ENCODE peak calls at places on chromosomes 13 and 19, in five cellular contexts. One of them, this sample, is unnamed.

GRCh38 chr13:75869981-75870380 is 233.9 kb downstream of the LMO7 start:
- DNase-seq in endothelial cell: no peak
- DNase-seq in sigmoid colon: no peak
- DNase-seq in CD4-positive, alpha-beta T cell: no peak
- DNase-seq in WERI-Rb-1: no peak
- DNase-seq in this sample: no peak

GRCh38 chr13:93881418-93881817 is 598.1 kb downstream of the DCT start:
- DNase-seq in endothelial cell: no peak
- DNase-seq in sigmoid colon: no peak
- DNase-seq in CD4-positive, alpha-beta T cell: no peak
- DNase-seq in WERI-Rb-1: no peak
- DNase-seq in this sample: no peak

GRCh38 chr19:53772943-53773342 is 51.2 kb downstream of the NLRP12 start:
- DNase-seq in CD4-positive, alpha-beta T cell: peak
- DNase-seq in sigmoid colon: no peak
- DNase-seq in endothelial cell: peak
- DNase-seq in WERI-Rb-1: peak
- DNase-seq in this sample: peak

GRCh38 chr19:3034845-3035541 is 5.9 kb upstream of the TLE2 start:
- DNase-seq in WERI-Rb-1: peak
- DNase-seq in endothelial cell: no peak
- DNase-seq in CD4-positive, alpha-beta T cell: no peak
- DNase-seq in sigmoid colon: peak
- DNase-seq in this sample: peak

GRCh38 chr19:14149011-14149410 is 12.6 kb upstream of the ASF1B start:
- DNase-seq in endothelial cell: no peak
- DNase-seq in WERI-Rb-1: no peak
- DNase-seq in sigmoid colon: no peak
- DNase-seq in CD4-positive, alpha-beta T cell: no peak
- DNase-seq in this sample: no peak

GRCh38 chr19:35109395-35110112 is 6.1 kb upstream of the FXYD3 start:
- DNase-seq in WERI-Rb-1: peak
- DNase-seq in endothelial cell: no peak
- DNase-seq in sigmoid colon: no peak
- DNase-seq in CD4-positive, alpha-beta T cell: no peak
- DNase-seq in this sample: no peak

GRCh38 chr19:5637971-5638370 is 15.1 kb downstream of the SAFB start:
- DNase-seq in WERI-Rb-1: no peak
- DNase-seq in CD4-positive, alpha-beta T cell: no peak
- DNase-seq in sigmoid colon: peak
- DNase-seq in endothelial cell: no peak
- DNase-seq in this sample: no peak

GRCh38 chr19:4556574-4557185 is 2.8 kb downstream of the SEMA6B start:
- DNase-seq in sigmoid colon: no peak
- DNase-seq in endothelial cell: no peak
- DNase-seq in CD4-positive, alpha-beta T cell: no peak
- DNase-seq in WERI-Rb-1: peak
- DNase-seq in this sample: peak

GRCh38 chr13:25292301-25292700 is 5.0 kb upstream of the MTMR6 start:
- DNase-seq in endothelial cell: no peak
- DNase-seq in CD4-positive, alpha-beta T cell: peak
- DNase-seq in WERI-Rb-1: peak
- DNase-seq in sigmoid colon: no peak
- DNase-seq in this sample: no peak

GRCh38 chr13:21095311-21095710 is 33.9 kb upstream of the LATS2 start:
- DNase-seq in WERI-Rb-1: no peak
- DNase-seq in endothelial cell: no peak
- DNase-seq in sigmoid colon: no peak
- DNase-seq in CD4-positive, alpha-beta T cell: no peak
- DNase-seq in this sample: no peak

GRCh38 chr19:10828981-10829821 is 6.8 kb downstream of the TMED1 start:
- DNase-seq in endothelial cell: no peak
- DNase-seq in CD4-positive, alpha-beta T cell: no peak
- DNase-seq in sigmoid colon: no peak
- DNase-seq in WERI-Rb-1: peak
- DNase-seq in this sample: no peak
- TF ChIP-seq CTCF in endothelial cell: no peak
- TF ChIP-seq CTCF in CD4-positive, alpha-beta T cell: no peak
- TF ChIP-seq CTCF in sigmoid colon: no peak
- TF ChIP-seq CTCF in WERI-Rb-1: peak
- TF ChIP-seq CTCF in this sample: no peak

GRCh38 chr19:41928754-41929535 is 696 bp upstream of the ERFL start:
- DNase-seq in sigmoid colon: no peak
- DNase-seq in endothelial cell: no peak
- DNase-seq in CD4-positive, alpha-beta T cell: peak
- DNase-seq in WERI-Rb-1: no peak
- DNase-seq in this sample: peak
- TF ChIP-seq CTCF in sigmoid colon: no peak
- TF ChIP-seq CTCF in endothelial cell: no peak
- TF ChIP-seq CTCF in CD4-positive, alpha-beta T cell: no peak
- TF ChIP-seq CTCF in WERI-Rb-1: no peak
- TF ChIP-seq CTCF in this sample: no peak

GRCh38 chr19:48303866-48304265 is 21.5 kb upstream of the EMP3 start:
- DNase-seq in endothelial cell: no peak
- DNase-seq in WERI-Rb-1: no peak
- DNase-seq in CD4-positive, alpha-beta T cell: no peak
- DNase-seq in sigmoid colon: no peak
- DNase-seq in this sample: no peak

GRCh38 chr19:48303367-48303766 is 22.0 kb upstream of the EMP3 start:
- DNase-seq in endothelial cell: no peak
- DNase-seq in sigmoid colon: no peak
- DNase-seq in WERI-Rb-1: no peak
- DNase-seq in CD4-positive, alpha-beta T cell: no peak
- DNase-seq in this sample: no peak

GRCh38 chr19:48310227-48310626 is 15.1 kb upstream of the EMP3 start:
- DNase-seq in endothelial cell: no peak
- DNase-seq in sigmoid colon: no peak
- DNase-seq in CD4-positive, alpha-beta T cell: no peak
- DNase-seq in WERI-Rb-1: no peak
- DNase-seq in this sample: no peak

GRCh38 chr19:48311384-48311783 is 14.0 kb upstream of the EMP3 start:
- DNase-seq in CD4-positive, alpha-beta T cell: no peak
- DNase-seq in sigmoid colon: no peak
- DNase-seq in WERI-Rb-1: no peak
- DNase-seq in endothelial cell: no peak
- DNase-seq in this sample: no peak

DNA sequence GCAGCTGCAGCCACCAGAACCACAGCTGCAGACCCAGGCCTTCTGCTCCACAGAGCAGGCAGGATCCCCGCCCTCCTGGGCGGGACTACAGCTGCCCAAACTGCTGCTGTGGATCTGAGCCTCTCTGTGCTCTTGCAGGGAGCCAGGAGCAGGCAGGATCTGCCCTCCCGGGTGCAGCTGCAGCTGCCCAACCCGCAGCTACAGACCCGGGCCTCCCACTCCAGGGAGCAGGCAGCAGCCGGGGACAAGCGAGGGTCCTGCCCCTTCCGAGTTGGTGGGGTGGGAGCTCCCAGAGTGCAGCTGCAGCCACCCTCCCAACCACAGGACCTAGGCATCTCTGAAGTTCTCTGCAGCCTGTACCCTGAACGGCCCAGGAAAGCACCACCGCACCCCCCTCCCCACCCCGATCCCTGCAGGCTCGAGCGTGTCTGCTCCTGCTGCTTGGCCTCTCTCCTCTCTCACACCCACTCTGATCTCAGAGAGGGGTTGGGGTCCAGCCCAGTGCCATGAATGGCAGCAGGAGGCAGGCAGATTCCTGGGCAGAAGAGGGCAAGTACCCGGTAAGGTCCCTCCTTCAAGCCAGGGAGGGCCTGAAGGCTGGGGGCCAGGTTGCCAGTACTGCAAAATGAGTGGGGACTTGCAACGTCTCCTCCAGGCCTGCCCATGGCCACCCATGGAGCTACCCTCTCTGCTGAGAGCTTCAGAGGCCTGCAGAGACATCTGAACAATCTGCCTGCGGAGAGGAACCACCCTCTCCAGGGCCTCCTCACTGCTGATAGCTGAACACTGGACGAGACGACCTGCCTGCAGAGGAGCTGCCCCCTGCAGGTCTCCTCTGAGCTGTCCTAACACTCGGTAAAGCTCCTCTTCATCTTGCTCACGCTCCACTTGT is 16.4 kb upstream of the EMP3 start:
- DNase-seq in endothelial cell: no peak
- DNase-seq in CD4-positive, alpha-beta T cell: no peak
- DNase-seq in WERI-Rb-1: peak
- DNase-seq in sigmoid colon: no peak
- DNase-seq in this sample: peak
- TF ChIP-seq CTCF in endothelial cell: no peak
- TF ChIP-seq CTCF in CD4-positive, alpha-beta T cell: no peak
- TF ChIP-seq CTCF in WERI-Rb-1: peak
- TF ChIP-seq CTCF in sigmoid colon: no peak
- TF ChIP-seq CTCF in this sample: no peak

DNA sequence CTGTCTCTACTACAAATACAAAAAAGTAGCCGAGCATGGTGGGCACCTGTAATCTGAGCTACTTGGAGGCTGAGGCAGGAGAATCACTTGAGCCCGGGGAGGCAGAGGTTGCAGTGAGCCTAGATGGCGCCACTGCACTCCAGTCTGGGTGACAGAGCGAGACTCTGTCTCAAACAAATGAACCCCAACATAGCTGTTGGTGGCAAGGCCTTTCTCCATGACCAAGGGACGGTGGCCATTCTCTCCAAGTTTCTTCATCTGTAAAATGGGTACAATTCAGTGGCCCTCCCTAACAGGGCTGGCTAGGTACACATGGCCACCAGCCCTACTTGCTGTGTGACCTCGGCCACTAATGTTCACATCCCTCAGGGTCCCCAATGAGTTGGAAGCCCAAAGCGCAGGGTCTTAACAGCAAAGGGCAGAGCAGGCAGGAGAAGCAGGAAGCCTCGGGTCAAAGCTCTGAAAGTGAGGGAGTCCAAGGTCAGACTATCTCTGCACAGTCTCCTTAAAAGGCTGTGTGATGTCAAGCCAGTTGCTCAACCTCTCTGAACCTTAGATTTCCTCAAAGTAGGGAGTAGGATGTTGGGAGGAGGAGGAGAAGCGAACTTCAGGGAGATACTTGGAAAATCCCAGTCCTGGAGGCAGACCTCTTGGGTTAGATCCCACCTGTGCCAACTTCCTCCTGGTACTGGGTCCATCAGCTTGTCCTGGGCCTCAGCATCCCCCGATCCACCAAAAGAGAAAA is 2.7 kb downstream of the JUND start:
- DNase-seq in sigmoid colon: no peak
- DNase-seq in CD4-positive, alpha-beta T cell: peak
- DNase-seq in WERI-Rb-1: peak
- DNase-seq in endothelial cell: no peak
- DNase-seq in this sample: peak
- TF ChIP-seq CTCF in sigmoid colon: no peak
- TF ChIP-seq CTCF in CD4-positive, alpha-beta T cell: peak
- TF ChIP-seq CTCF in WERI-Rb-1: peak
- TF ChIP-seq CTCF in endothelial cell: no peak
- TF ChIP-seq CTCF in this sample: peak